ENCODE peak calls at places on chromosome 2, in four cellular contexts. One of them, this sample, is unnamed.

GRCh38 chr2:10575566-10576300 is 114.0 kb downstream of the NOL10 start:
- DNase-seq in stimulated activated CD4-positive, alpha-beta T cell treated with anti-CD3 and anti-CD28 coated beads, Interleukin-12 subunit alpha, Interleukin-12 subunit beta, amount 100 ng/mL, for 24 hours: no peak
- DNase-seq in GM12865: no peak
- DNase-seq in NCI-H2081: no peak
- DNase-seq in this sample: no peak

GRCh38 chr2:174153757-174154680 is 94.3 kb downstream of the OLA1 start:
- DNase-seq in stimulated activated CD4-positive, alpha-beta T cell treated with anti-CD3 and anti-CD28 coated beads, Interleukin-12 subunit alpha, Interleukin-12 subunit beta, amount 100 ng/mL, for 24 hours: no peak
- DNase-seq in GM12865: no peak
- DNase-seq in NCI-H2081: no peak
- DNase-seq in this sample: no peak

GRCh38 chr2:211867845-211868361 is 670.7 kb downstream of the ERBB4 start:
- DNase-seq in stimulated activated CD4-positive, alpha-beta T cell treated with anti-CD3 and anti-CD28 coated beads, Interleukin-12 subunit alpha, Interleukin-12 subunit beta, amount 100 ng/mL, for 24 hours: no peak
- DNase-seq in GM12865: peak; percentile 32
- DNase-seq in NCI-H2081: no peak
- DNase-seq in this sample: no peak

GRCh38 chr2:240398711-240399267 is 36.7 kb upstream of the GPC1 start:
- DNase-seq in NCI-H2081: no peak
- DNase-seq in GM12865: no peak
- DNase-seq in stimulated activated CD4-positive, alpha-beta T cell treated with anti-CD3 and anti-CD28 coated beads, Interleukin-12 subunit alpha, Interleukin-12 subunit beta, amount 100 ng/mL, for 24 hours: no peak
- DNase-seq in this sample: no peak

GRCh38 chr2:28477087-28477486 is 18.8 kb upstream of the PLB1 start:
- DNase-seq in GM12865: peak; percentile 45
- DNase-seq in NCI-H2081: no peak
- DNase-seq in stimulated activated CD4-positive, alpha-beta T cell treated with anti-CD3 and anti-CD28 coated beads, Interleukin-12 subunit alpha, Interleukin-12 subunit beta, amount 100 ng/mL, for 24 hours: no peak
- DNase-seq in this sample: no peak

GRCh38 chr2:144481109-144481508 is 38.8 kb downstream of the ZEB2 start:
- DNase-seq in NCI-H2081: no peak
- DNase-seq in stimulated activated CD4-positive, alpha-beta T cell treated with anti-CD3 and anti-CD28 coated beads, Interleukin-12 subunit alpha, Interleukin-12 subunit beta, amount 100 ng/mL, for 24 hours: no peak
- DNase-seq in GM12865: no peak
- DNase-seq in this sample: no peak

GRCh38 chr2:179751184-179751809 is 110.1 kb downstream of the ZNF385B start:
- DNase-seq in stimulated activated CD4-positive, alpha-beta T cell treated with anti-CD3 and anti-CD28 coated beads, Interleukin-12 subunit alpha, Interleukin-12 subunit beta, amount 100 ng/mL, for 24 hours: no peak
- DNase-seq in GM12865: peak; percentile 10
- DNase-seq in NCI-H2081: peak; percentile 1
- DNase-seq in this sample: peak; percentile 4

GRCh38 chr2:54482725-54483124 is 26.6 kb downstream of the SPTBN1 start:
- DNase-seq in GM12865: no peak
- DNase-seq in stimulated activated CD4-positive, alpha-beta T cell treated with anti-CD3 and anti-CD28 coated beads, Interleukin-12 subunit alpha, Interleukin-12 subunit beta, amount 100 ng/mL, for 24 hours: no peak
- DNase-seq in NCI-H2081: no peak
- DNase-seq in this sample: no peak

GRCh38 chr2:69493268-69493667 is 56.0 kb upstream of the NFU1 start:
- DNase-seq in stimulated activated CD4-positive, alpha-beta T cell treated with anti-CD3 and anti-CD28 coated beads, Interleukin-12 subunit alpha, Interleukin-12 subunit beta, amount 100 ng/mL, for 24 hours: no peak
- DNase-seq in NCI-H2081: peak; percentile 20
- DNase-seq in GM12865: no peak
- DNase-seq in this sample: peak; percentile 9

This sample was measured in Caco-2.